ENCODE peak calls at places on chromosome 18, in nine cellular contexts. E, H, C, Q, D, G, U, J and R are unnamed samples.

GRCh38 chr18:48952287-48953095 is 1.7 kb upstream of the SMAD7 start:
- DNase-seq in G (peak), E (peak), U (no peak), C (peak), Q (peak), D (peak), H (peak), J (peak), R (peak)

GRCh38 chr18:11178951-11179549 is 29.7 kb upstream of the PIEZO2 start:
- DNase-seq in C (peak), G (no peak), J (no peak), Q (peak), H (no peak), U (no peak), D (no peak), E (no peak), R (no peak)

GRCh38 chr18:9684901-9685738 is 23.0 kb upstream of the RAB31 start:
- DNase-seq in C (peak), H (no peak), G (no peak), J (no peak), Q (peak), E (no peak), D (peak), U (no peak), R (no peak)

GRCh38 chr18:75533954-75534353 is 106.5 kb upstream of the SMIM21 start:
- DNase-seq in H (no peak), D (no peak), C (peak), E (no peak), U (no peak), G (no peak), J (no peak), Q (peak), R (peak)

GRCh38 chr18:21000667-21001066 is 110.9 kb downstream of the ROCK1 start:
- DNase-seq in J (peak), H (no peak), G (no peak), C (peak), E (no peak), D (peak), Q (peak), U (peak), R (no peak)

GRCh38 chr18:79439201-79440023 is 43.7 kb downstream of the NFATC1 start:
- DNase-seq in G (no peak), E (no peak), D (no peak), Q (peak), U (peak), C (no peak), H (no peak), J (no peak), R (no peak)

GRCh38 chr18:22322251-22322691 is 95.4 kb downstream of the CTAGE1 start:
- DNase-seq in G (no peak), E (no peak), Q (peak), H (no peak), C (peak), J (no peak), D (no peak), U (no peak), R (no peak)

GRCh38 chr18:24027156-24027555 is 12.6 kb downstream of the TTC39C start:
- DNase-seq in E (no peak), U (no peak), J (peak), C (peak), Q (peak), G (no peak), H (no peak), D (peak), R (no peak)

GRCh38 chr18:2083691-2084090 is 487.6 kb downstream of the METTL4 start:
- DNase-seq in C (no peak), U (no peak), D (peak), G (no peak), Q (no peak), H (peak), J (peak), E (peak), R (no peak)

GRCh38 chr18:24086082-24086481 is 52.8 kb upstream of the CABYR start:
- DNase-seq in D (no peak), Q (no peak), C (no peak), E (no peak), U (no peak), G (no peak), H (no peak), J (peak), R (no peak)

GRCh38 chr18:25826823-25827617 is 263.4 kb downstream of the SS18 start:
- DNase-seq in J (no peak), C (peak), Q (no peak), G (no peak), H (no peak), E (no peak), D (no peak), U (peak), R (no peak)

GRCh38 chr18:240175-240574 is 27.7 kb downstream of the THOC1 start:
- DNase-seq in J (no peak), E (no peak), Q (peak), G (no peak), H (no peak), U (no peak), D (no peak), C (no peak), R (no peak)

GRCh38 chr18:38644875-38645641 is 1079.5 kb upstream of the CELF4 start:
- DNase-seq in H (no peak), J (peak), Q (no peak), C (no peak), E (no peak), U (no peak), G (no peak), D (peak), R (no peak)

GRCh38 chr18:805008-805754 is 6.9 kb downstream of the YES1 start:
- DNase-seq in Q (no peak), J (no peak), U (no peak), H (no peak), E (no peak), D (no peak), G (no peak), C (no peak), R (no peak)

GRCh38 chr18:8365528-8365927 is 243.7 kb upstream of the RAB12 start:
- DNase-seq in Q (no peak), D (no peak), H (no peak), C (no peak), J (no peak), U (no peak), E (no peak), G (no peak), R (no peak)

GRCh38 chr18:54718436-54718773 is 109.9 kb upstream of the RAB27B start:
- DNase-seq in G (no peak), H (no peak), D (no peak), Q (no peak), E (no peak), U (no peak), C (no peak), J (no peak), R (no peak)

GRCh38 chr18:48928787-48929186 is 22.0 kb downstream of the SMAD7 start:
- DNase-seq in E (no peak), G (peak), Q (no peak), U (no peak), J (peak), H (no peak), C (peak), D (peak), R (no peak)

GRCh38 chr18:78913830-78914585 is 65.6 kb upstream of the SALL3 start:
- DNase-seq in H (no peak), C (no peak), E (no peak), G (no peak), Q (no peak), D (no peak), J (no peak), U (no peak), R (peak)

GRCh38 chr18:54926593-54927297 is 32.5 kb downstream of the CCDC68 start:
- DNase-seq in Q (peak), U (no peak), D (peak), G (no peak), C (peak), J (peak), E (no peak), H (no peak), R (no peak)

GRCh38 chr18:74288730-74289129 is 3.0 kb downstream of the CYB5A start:
- DNase-seq in U (no peak), G (no peak), J (no peak), C (no peak), E (no peak), Q (no peak), H (no peak), D (no peak), R (no peak)

GRCh38 chr18:57532987-57533386 is 53.5 kb downstream of the FECH start:
- DNase-seq in H (no peak), D (no peak), Q (no peak), U (no peak), C (peak), G (no peak), E (no peak), J (no peak), R (no peak)

GRCh38 chr18:46051731-46052461 is 20.2 kb downstream of the PSTPIP2 start:
- DNase-seq in E (no peak), U (no peak), G (no peak), Q (peak), H (no peak), J (peak), D (peak), C (peak), R (no peak)

GRCh38 chr18:21444465-21445023 is 156.0 kb downstream of the ESCO1 start:
- DNase-seq in C (peak), D (peak), E (peak), J (peak), U (no peak), H (peak), Q (peak), G (no peak), R (no peak)

GRCh38 chr18:7577706-7578105 is 10.6 kb downstream of the PTPRM start:
- DNase-seq in G (no peak), J (no peak), H (peak), Q (peak), U (no peak), C (peak), D (no peak), E (no peak), R (no peak)

GRCh38 chr18:68494802-68495560 is 219.9 kb downstream of the TMX3 start:
- DNase-seq in Q (peak), J (peak), U (peak), G (no peak), E (no peak), H (peak), D (peak), C (peak), R (no peak)

GRCh38 chr18:36124841-36125240 is 4.3 kb downstream of the SLC39A6 start:
- DNase-seq in D (peak), Q (no peak), C (no peak), G (no peak), H (no peak), E (no peak), J (peak), U (no peak), R (no peak)

GRCh38 chr18:63113899-63114565 is 205.5 kb downstream of the BCL2 start:
- DNase-seq in C (no peak), G (no peak), E (no peak), Q (no peak), U (no peak), J (no peak), D (peak), H (no peak), R (no peak)

GRCh38 chr18:6885992-6886823 is 156.7 kb downstream of the ARHGAP28 start:
- DNase-seq in U (peak), G (no peak), Q (peak), D (peak), H (peak), E (peak), C (peak), J (peak), R (no peak)

GRCh38 chr18:73835656-73836055 is 312.0 kb downstream of the FBXO15 start:
- DNase-seq in J (peak), U (no peak), D (no peak), G (no peak), Q (no peak), C (no peak), E (no peak), H (no peak), R (no peak)

GRCh38 chr18:24678626-24679025 is 218.2 kb downstream of the HRH4 start:
- DNase-seq in E (no peak), U (no peak), C (no peak), Q (no peak), H (no peak), D (peak), J (no peak), G (no peak), R (no peak)

GRCh38 chr18:5961828-5962150 is 66.5 kb upstream of the TMEM200C start:
- DNase-seq in Q (no peak), C (no peak), J (no peak), H (no peak), D (no peak), U (no peak), E (no peak), G (no peak), R (no peak)

GRCh38 chr18:46169464-46169941 is 65.3 kb downstream of the HAUS1 start:
- DNase-seq in J (peak), G (no peak), E (no peak), U (peak), Q (peak), D (peak), C (peak), H (no peak), R (no peak)

GRCh38 chr18:48139427-48140347 is 209.2 kb upstream of the SMAD2 start:
- DNase-seq in C (no peak), Q (no peak), J (no peak), U (no peak), G (no peak), H (peak), E (no peak), D (no peak), R (no peak)

GRCh38 chr18:24839991-24840390 is 379.6 kb downstream of the HRH4 start:
- DNase-seq in E (no peak), U (no peak), J (no peak), G (no peak), Q (no peak), H (no peak), D (no peak), C (no peak), R (no peak)

GRCh38 chr18:35344736-35345459 is 678 bp upstream of the ZNF24 start:
- DNase-seq in C (no peak), J (no peak), G (no peak), U (no peak), D (no peak), Q (no peak), E (no peak), H (no peak), R (no peak)

GRCh38 chr18:35289293-35290069 is 548 bp downstream of the ZSCAN30 start:
- DNase-seq in U (no peak), D (peak), Q (peak), C (peak), E (no peak), H (peak), G (no peak), J (peak), R (no peak)

GRCh38 chr18:48193521-48194251 is 215.5 kb downstream of the ZBTB7C start:
- DNase-seq in D (no peak), J (no peak), U (no peak), C (no peak), Q (peak), H (no peak), G (no peak), E (no peak), R (no peak)

GRCh38 chr18:43587538-43588153 is 310.4 kb upstream of the SYT4 start:
- DNase-seq in E (no peak), G (no peak), U (no peak), H (peak), Q (peak), J (peak), C (peak), D (peak), R (no peak)
- TF ChIP-seq CTCF in E (peak), G (peak), U (peak), H (peak), Q (peak), J (peak), C (peak), D (peak), R (peak)

DNA sequence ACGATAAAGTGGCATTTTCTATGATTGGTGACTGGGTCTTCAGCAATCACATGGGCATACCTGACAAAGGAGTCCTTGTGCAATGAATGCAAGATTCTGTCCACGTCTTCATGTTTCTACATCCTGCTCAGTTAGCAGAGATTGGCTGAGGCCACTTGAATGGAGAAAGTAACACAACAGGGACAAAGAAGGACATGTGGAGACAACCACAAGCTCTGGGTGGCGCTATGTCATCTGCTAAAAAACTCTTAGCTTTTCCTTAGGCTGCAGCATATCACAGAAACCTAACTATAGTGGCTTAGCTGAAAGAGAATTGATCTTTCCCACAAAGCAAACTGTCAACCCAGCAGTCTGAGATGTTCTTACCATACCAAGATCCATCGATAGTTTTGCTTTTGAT is 1109.7 kb downstream of the SOCS6 start:
- DNase-seq in H (peak), U (no peak), J (no peak), G (no peak), E (no peak), Q (peak), D (no peak), C (peak), R (no peak)
- TF ChIP-seq CTCF in H (no peak), U (no peak), J (no peak), G (no peak), E (no peak), Q (peak), D (no peak), C (no peak), R (peak)

DNA sequence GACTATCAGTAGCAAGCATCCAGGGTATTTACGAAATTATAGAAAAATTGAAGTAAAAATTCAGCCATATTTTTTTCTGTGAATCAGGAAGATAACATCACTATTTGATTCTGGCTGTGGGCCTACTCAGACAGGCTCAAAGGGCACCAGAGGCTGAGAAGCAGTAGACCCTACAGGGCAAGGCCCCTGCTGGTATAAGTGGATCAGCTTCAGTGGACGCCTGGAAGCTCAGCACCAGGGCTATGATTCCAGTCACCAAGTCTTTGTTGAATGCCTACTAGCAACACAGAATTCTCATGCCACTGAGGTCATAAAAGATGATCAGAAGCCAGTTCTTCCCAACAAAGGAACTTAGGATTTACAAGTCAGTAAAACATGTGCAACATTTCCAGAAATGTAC is 133.8 kb downstream of the CCBE1 start:
- DNase-seq in G (no peak), D (no peak), Q (no peak), U (no peak), J (no peak), E (no peak), C (no peak), H (no peak), R (no peak)
- TF ChIP-seq CTCF in G (no peak), D (no peak), Q (no peak), U (no peak), J (no peak), E (no peak), C (no peak), H (no peak), R (no peak)

GRCh38 chr18:32258558-32259204 is 68.8 kb downstream of the MEP1B start:
- DNase-seq in D (no peak), G (no peak), E (no peak), Q (no peak), C (no peak), U (no peak), J (no peak), H (no peak), R (no peak)

GRCh38 chr18:32259553-32259952 is 69.7 kb downstream of the MEP1B start:
- DNase-seq in E (no peak), D (no peak), Q (no peak), G (no peak), U (no peak), C (no peak), J (no peak), H (no peak), R (no peak)

GRCh38 chr18:32258148-32258547 is 68.3 kb downstream of the MEP1B start:
- DNase-seq in Q (no peak), E (no peak), C (no peak), J (no peak), G (no peak), H (no peak), D (no peak), U (no peak), R (no peak)

GRCh38 chr18:32262092-32262491 is 72.3 kb downstream of the MEP1B start:
- DNase-seq in G (no peak), D (no peak), U (no peak), H (no peak), C (no peak), J (no peak), E (no peak), Q (no peak), R (no peak)

GRCh38 chr18:32261003-32261402 is 71.2 kb downstream of the MEP1B start:
- DNase-seq in Q (no peak), C (no peak), U (no peak), H (peak), J (no peak), E (no peak), G (no peak), D (no peak), R (no peak)
- TF ChIP-seq CTCF in Q (no peak), C (no peak), U (peak), H (peak), J (no peak), E (peak), G (no peak), D (peak), R (peak)

DNA sequence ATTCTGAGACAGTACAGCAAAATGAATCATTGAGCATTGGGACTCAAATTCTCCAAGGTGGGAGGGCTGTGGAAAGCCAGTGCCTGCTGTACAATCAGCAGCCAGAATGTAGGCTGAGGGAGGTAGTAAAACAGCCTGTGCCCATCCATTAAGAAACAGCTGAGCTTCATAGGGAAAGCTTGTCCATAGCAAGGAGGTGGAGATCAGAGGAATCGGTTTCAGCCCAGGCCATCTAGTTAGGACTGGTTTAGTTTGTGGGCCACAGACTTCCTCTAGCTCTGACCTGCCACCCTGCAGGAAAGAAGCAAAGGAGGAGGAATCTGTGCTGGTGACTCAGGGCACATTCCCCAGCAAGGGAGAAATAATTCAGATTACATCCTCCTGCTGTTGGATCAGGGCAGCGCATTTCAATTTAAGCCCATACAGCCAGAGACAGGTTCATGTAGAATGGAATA is 333.4 kb downstream of the SETBP1 start:
- DNase-seq in C (peak), Q (peak), E (no peak), D (peak), J (peak), H (peak), G (no peak), U (peak), R (no peak)
- TF ChIP-seq CTCF in C (peak), Q (peak), E (peak), D (peak), J (peak), H (no peak), G (no peak), U (peak), R (peak)

DNA sequence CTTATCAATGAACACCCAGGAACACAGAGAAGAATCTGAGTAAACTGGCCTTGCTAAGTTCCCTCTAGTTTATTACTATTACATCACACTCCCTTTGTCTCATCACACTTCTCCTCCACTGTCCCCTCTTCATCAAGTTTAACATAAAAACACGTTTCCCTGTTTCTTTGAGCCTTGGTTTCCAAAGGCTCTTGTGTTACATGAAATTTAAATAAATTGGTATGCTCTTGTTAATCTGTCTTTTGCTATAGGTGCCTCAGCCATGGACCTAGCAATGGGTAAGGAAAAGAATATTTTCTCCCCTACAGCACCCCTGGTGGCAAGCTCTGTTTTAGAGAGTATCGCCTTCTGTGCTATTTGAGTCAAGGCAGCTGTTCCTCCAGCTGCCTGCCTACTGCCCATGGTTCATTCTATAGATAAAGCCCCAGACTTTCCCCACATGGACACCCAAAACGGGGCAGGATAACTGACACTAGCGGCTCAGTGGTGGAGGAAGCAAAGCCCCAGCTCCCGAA is 31.8 kb downstream of the TGIF1 start:
- DNase-seq in J (peak), E (peak), Q (peak), G (no peak), C (peak), H (peak), U (no peak), D (no peak), R (no peak)
- TF ChIP-seq CTCF in J (peak), E (peak), Q (peak), G (peak), C (peak), H (peak), U (peak), D (peak), R (peak)

GRCh38 chr18:31396796-31397195 is 20.2 kb downstream of the DSG4 start:
- DNase-seq in C (no peak), E (no peak), G (no peak), D (no peak), H (no peak), Q (no peak), J (no peak), U (no peak), R (no peak)
- TF ChIP-seq CTCF in C (no peak), E (peak), G (no peak), D (no peak), H (no peak), Q (no peak), J (no peak), U (no peak), R (peak)

GRCh38 chr18:61612517-61612916 is 279.3 kb downstream of the CDH20 start:
- DNase-seq in Q (no peak), U (no peak), G (no peak), E (no peak), J (no peak), C (no peak), H (no peak), D (peak), R (no peak)
- TF ChIP-seq CTCF in Q (peak), U (peak), G (no peak), E (no peak), J (peak), C (peak), H (peak), D (peak), R (no peak)